ENCODE peak calls at places on chromosomes 13 and 19, in seven cellular contexts. S is epithelial cell of proximal tubule, U is pancreas, C is uterus, K is endothelial cell, I is stomach, N is HL-60. G is an unnamed sample.

GRCh38 chr13:77056382-77056781 is 29.4 kb upstream of the FBXL3 start:
- DNase-seq in N (no peak), S (peak), K (no peak), I (no peak), U (no peak), C (no peak), G (no peak)

GRCh38 chr19:33241530-33242101 is 16.0 kb upstream of the SLC7A10 start:
- DNase-seq in I (peak), K (no peak), C (peak), S (no peak), N (no peak), U (no peak), G (peak)

GRCh38 chr13:113211774-113212173 is 2.4 kb downstream of the CUL4A start:
- DNase-seq in I (no peak), U (no peak), K (peak), C (no peak), N (no peak), S (no peak), G (no peak)

GRCh38 chr13:105773887-105774538 is 761.4 kb downstream of the EFNB2 start:
- DNase-seq in S (peak), K (no peak), I (no peak), U (no peak), C (no peak), N (no peak), G (no peak)

GRCh38 chr19:56111601-56112312 is 9.3 kb downstream of the ZNF787 start:
- DNase-seq in C (no peak), I (peak), K (no peak), U (peak), S (no peak), N (peak), G (peak)

GRCh38 chr13:32587774-32588165 is 1.5 kb downstream of the PDS5B start:
- DNase-seq in I (no peak), S (no peak), U (no peak), K (no peak), N (peak), C (no peak), G (no peak)

GRCh38 chr13:36866232-36866631 is 47.2 kb downstream of the RFXAP start:
- DNase-seq in U (no peak), S (no peak), K (no peak), C (no peak), N (no peak), I (no peak), G (no peak)

GRCh38 chr19:45767881-45768643 is 990 bp downstream of the SIX5 start:
- DNase-seq in U (peak), N (no peak), C (peak), I (peak), K (peak), S (no peak), G (no peak)

GRCh38 chr13:58081301-58081820 is 449.8 kb downstream of the PCDH17 start:
- DNase-seq in K (no peak), S (no peak), C (no peak), N (no peak), U (no peak), I (no peak), G (no peak)

GRCh38 chr19:11209892-11210655 is 12.7 kb upstream of the KANK2 start:
- DNase-seq in C (no peak), I (no peak), K (no peak), S (no peak), U (no peak), N (no peak), G (no peak)

GRCh38 chr19:2529473-2529918 is 53.6 kb downstream of the GADD45B start:
- DNase-seq in U (no peak), N (no peak), C (no peak), K (no peak), I (no peak), S (no peak), G (no peak)

GRCh38 chr19:4198467-4199126 is 16.1 kb downstream of the ANKRD24 start:
- DNase-seq in C (no peak), I (no peak), U (no peak), N (no peak), S (no peak), K (no peak), G (no peak)

GRCh38 chr19:4200940-4201542 is 18.6 kb downstream of the ANKRD24 start:
- DNase-seq in U (no peak), I (no peak), S (no peak), C (no peak), N (no peak), K (no peak), G (no peak)

GRCh38 chr19:4197625-4198466 is 15.4 kb downstream of the ANKRD24 start:
- DNase-seq in N (no peak), S (no peak), K (peak), C (no peak), I (no peak), U (no peak), G (no peak)

GRCh38 chr19:4201798-4202197 is 19.3 kb downstream of the ANKRD24 start:
- DNase-seq in N (no peak), I (no peak), U (no peak), C (no peak), S (no peak), K (no peak), G (no peak)

DNA sequence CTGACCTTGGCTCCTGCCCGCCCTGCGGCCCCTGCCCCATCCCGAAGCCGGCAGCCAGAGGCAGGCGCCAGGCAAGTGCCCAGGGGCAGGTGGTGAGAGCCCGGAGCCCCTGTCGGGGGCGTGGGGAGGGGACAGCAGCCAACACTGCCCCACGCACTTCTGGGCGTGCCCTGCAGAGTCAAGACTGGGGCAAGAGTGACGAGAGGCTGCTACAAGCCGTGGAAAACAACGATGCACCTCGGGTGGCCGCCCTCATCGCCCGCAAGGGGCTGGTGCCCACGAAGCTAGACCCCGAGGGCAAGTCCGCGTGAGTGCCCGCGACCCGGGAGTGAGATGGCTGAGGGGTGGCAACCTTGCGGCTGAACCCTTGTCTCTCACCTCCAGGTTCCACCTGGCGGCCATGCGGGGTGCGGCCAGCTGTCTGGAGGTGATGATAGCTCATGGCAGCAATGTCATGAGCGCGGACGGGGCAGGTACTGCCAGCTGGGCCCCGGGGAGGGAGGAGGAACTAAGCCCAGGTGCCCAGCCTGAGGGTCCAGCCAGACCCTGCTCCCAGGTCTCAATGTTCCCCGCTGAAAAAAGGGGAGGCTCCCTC is 17.3 kb downstream of the ANKRD24 start:
- DNase-seq in S (no peak), I (no peak), N (no peak), U (no peak), K (no peak), C (no peak), G (no peak)
- TF ChIP-seq CTCF in S (no peak), I (no peak), N (no peak), U (no peak), K (no peak), C (no peak), G (no peak)

DNA sequence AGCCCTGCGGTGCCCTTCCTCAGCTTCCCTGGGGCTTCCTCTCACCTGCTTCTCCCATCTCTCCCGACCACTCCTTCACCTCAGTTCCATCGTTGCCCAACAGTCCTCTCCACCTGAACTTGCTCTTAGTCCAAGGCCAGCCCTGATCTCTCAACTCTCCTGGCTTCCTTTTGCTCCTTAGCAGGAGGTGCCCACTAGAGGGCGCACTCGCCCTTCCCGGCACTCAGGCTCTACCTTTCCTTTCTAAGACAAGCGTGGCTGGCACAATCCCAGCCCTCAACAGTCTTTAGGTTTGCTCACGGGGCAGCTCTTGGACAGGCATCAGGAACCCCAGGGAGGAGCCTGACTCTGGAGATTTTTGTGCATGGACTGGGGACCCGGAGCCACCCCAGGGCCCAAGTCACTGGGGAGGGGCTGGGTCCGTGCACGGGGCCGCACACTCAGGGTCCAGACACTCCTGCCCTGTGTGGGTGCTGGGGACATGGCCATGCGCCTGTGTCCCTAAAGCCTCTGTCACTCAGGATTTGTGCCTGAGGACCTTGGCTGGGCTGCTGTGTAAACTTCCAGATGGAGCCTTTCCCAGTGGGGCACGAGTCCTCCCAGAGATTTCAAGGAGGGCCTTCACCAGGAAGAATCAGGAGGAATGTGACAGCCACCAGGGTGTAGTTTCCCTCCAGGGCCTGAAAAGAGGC is 12.1 kb upstream of the CEACAM8 start:
- DNase-seq in K (peak), U (peak), S (no peak), N (no peak), I (peak), C (no peak), G (peak)
- TF ChIP-seq CTCF in K (peak), U (peak), S (peak), N (peak), I (peak), C (peak), G (peak)

DNA sequence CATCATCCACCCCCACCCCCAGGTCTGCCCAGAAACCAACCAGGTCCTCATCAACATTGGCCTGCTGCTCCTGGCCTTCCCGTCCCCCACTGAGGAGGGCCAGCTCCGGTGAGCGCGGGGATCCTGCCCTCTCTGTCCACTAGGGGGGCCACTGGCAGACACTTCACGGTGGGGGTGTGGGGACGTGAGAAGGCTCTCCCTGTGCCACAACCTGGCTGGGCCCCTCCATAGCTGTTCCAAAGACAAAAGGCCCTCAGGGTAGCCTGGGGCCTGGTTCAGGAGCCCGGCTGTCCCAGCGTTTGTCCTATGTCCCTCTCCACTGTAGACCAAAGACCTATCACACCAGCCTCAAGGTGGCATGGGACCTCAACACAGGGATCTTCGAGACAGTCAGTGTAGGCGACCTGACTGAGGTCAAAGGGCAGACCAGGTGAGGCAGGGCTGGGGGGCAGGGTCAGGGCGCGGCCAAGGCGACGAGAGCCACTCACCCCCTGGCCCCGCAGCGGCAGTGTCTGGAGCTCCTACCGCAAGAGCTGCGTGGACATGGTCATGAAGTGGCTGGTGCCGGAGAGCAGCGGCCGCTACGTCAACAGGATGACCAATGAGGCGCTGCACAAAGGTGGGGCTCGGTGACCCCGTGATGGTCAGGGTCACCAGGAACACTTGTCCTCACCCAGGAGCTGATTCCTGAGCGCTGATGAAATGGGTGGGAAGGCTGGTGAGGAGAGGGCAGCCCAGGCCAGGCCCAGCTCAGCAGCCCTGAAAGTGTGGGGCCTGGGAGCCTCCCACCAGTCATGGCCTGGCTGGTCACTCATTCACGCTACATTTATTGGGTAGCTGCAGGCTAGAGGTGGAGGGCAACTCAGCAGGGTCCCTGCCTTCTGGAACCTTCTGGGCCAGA is 7.9 kb downstream of the DCAF15 start:
- DNase-seq in S (no peak), U (peak), C (no peak), N (no peak), I (no peak), K (peak), G (no peak)
- TF ChIP-seq CTCF in S (no peak), U (no peak), C (no peak), N (peak), I (peak), K (no peak), G (peak)

GRCh38 chr13:99894835-99895427 is 76.6 kb downstream of the ZIC5 start:
- DNase-seq in K (peak), S (no peak), I (no peak), U (no peak), N (no peak), C (no peak), G (no peak)

GRCh38 chr13:99892189-99892588 is 79.4 kb downstream of the ZIC5 start:
- DNase-seq in K (no peak), I (no peak), S (no peak), U (no peak), N (no peak), C (no peak), G (no peak)

GRCh38 chr13:99894105-99894504 is 77.5 kb downstream of the ZIC5 start:
- DNase-seq in K (no peak), U (no peak), N (no peak), S (no peak), C (no peak), I (no peak), G (no peak)

GRCh38 chr13:99892866-99893504 is 78.6 kb downstream of the ZIC5 start:
- DNase-seq in I (no peak), S (no peak), N (no peak), C (no peak), K (no peak), U (no peak), G (no peak)

DNA sequence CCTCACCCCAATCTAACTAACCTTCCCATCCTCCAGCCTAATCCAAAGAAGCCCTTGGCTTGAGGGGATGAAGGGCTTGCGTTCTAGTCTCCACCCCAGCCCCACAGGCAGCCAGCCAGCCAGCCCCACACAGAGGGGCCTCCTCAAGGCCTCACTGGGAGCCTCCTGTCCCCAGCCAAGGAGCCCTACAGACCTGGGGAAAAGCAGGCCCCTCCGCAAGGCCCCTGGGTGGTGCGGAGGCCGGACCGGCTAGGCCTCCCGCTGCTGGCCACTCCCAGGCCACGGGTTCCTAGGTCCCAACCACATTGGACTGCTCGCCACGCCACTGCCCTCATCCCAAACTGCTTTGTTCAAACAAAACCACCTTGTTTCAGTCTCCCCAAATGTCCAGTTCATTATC is 78.0 kb downstream of the ZIC5 start:
- DNase-seq in I (no peak), C (no peak), K (no peak), U (no peak), S (no peak), N (no peak), G (no peak)
- TF ChIP-seq CTCF in I (no peak), C (no peak), K (no peak), U (no peak), S (no peak), N (no peak), G (no peak)

DNA sequence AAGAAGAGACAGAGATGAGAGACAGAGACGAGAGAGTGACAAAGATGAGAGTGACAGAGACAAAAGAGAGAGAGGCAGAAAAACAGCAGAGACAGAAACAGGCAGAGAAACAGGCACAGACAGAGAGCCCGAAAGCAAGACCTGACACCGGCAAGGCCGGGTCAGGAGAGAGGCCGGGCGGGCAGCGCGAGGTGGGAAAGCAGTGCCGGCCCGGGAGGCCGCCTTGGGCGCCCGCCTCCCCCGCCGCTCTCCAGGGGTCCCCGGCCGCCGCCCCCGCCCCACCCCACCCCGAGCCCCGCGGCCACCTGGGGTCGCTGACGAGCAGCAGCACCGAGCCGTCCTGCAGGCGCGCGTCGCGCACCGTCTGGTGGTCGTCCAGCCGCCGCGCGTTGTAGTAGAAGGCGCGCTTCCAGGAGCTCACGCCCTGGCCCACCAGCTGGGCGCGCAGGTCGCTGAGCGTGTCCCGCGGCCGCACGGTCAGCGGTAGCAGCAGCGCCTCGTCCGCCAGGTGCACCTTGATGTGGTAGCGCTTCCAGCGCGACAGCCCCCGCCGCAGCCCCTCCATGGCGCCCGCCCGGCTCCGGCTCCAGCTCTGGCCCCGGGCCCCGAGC is at the start of gene TINCR:
- DNase-seq in U (no peak), C (no peak), S (no peak), K (peak), N (no peak), I (no peak), G (no peak)
- TF ChIP-seq CTCF in U (no peak), C (no peak), S (no peak), K (no peak), N (no peak), I (no peak), G (no peak)

DNA sequence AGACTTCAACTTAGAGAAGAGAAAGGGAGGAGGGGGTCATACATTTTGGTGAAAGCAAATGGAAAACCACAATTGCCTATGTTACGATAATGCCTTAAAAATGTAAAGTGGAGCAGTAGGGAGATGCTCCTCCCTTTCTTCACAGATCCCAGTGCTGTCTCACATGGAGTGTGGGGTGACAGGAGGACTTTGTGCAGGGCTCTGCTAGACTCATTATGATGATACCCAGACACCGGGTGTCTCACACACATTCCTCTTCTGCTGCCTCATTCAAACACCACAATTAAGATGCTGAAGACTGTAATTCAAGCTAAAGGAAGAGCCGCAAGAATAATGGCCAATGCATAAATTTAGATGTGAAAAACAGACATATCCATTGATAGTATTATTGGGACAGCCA is 150.6 kb downstream of the LHFPL6 start:
- DNase-seq in C (no peak), K (no peak), U (no peak), S (no peak), I (no peak), N (no peak), G (no peak)
- TF ChIP-seq CTCF in C (no peak), K (no peak), U (no peak), S (no peak), I (no peak), N (no peak), G (no peak)

GRCh38 chr19:40604647-40605200 is 3.6 kb downstream of the LTBP4 start:
- DNase-seq in S (no peak), I (no peak), N (no peak), C (peak), U (peak), K (no peak), G (no peak)

GRCh38 chr19:40601061-40601973 is at the start of gene LTBP4:
- DNase-seq in S (no peak), I (no peak), U (peak), C (peak), K (peak), N (no peak), G (no peak)

GRCh38 chr19:40603719-40604646 is 2.8 kb downstream of the LTBP4 start:
- DNase-seq in K (peak), N (peak), I (peak), U (peak), S (peak), C (peak), G (peak)

GRCh38 chr19:40605201-40605971 is 4.2 kb downstream of the LTBP4 start:
- DNase-seq in S (no peak), N (peak), K (peak), U (peak), I (peak), C (peak), G (peak)

DNA sequence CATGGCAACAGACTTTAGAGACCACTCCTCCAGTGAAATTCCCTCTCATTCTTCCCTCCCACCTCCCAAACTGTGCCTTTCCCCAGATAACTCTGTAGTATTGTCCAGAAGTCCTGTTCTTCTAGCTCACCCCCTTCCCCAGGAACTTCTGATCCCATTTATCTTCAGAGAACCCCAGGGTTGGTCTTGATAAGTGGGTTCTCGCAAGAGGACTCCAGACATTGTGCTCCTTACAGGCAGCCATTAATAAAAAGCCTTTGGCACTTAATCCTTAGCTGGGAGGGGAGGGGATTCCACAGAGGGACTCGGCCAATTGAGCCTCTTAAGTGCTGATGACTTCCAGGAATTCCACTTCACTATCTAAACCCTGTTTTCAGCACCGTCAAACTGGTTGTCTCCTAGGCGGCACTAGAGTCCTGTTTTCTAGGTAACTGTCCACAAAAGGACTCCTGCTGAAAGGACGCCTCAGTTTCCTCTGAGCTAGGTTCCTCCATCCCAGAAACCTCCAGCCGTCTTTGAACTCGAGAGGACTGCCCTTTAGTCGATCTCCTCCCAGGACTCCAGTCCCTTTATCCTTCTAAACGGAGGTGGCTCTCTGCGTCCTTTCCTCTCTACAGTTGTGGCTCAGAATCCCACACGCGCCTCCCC is 2.0 kb downstream of the LTBP4 start:
- DNase-seq in N (no peak), I (no peak), C (no peak), U (no peak), K (no peak), S (no peak), G (no peak)
- TF ChIP-seq CTCF in N (no peak), I (no peak), C (no peak), U (no peak), K (no peak), S (no peak), G (no peak)